ENCODE peak calls at places on chromosomes 12 and 14, in six cellular contexts. One of them, this sample, is unnamed.

GRCh38 chr14:51095854-51096823 is 1.2 kb upstream of the TRIM9 start:
- DNase-seq in HepG2: no peak
- DNase-seq in GM12878: no peak
- DNase-seq in K562: no peak
- DNase-seq in HCT116: no peak
- DNase-seq in H1: no peak
- DNase-seq in this sample: no peak

GRCh38 chr12:90729741-90730140 is 225.2 kb downstream of the CCER1 start:
- DNase-seq in HepG2: no peak
- DNase-seq in GM12878: no peak
- DNase-seq in K562: no peak
- DNase-seq in HCT116: peak; percentile 38
- DNase-seq in H1: no peak
- DNase-seq in this sample: no peak

GRCh38 chr14:73786942-73787759 is 64.5 kb upstream of the PTGR2 start:
- DNase-seq in HepG2: no peak
- DNase-seq in GM12878: no peak
- DNase-seq in K562: peak; percentile 56
- DNase-seq in HCT116: no peak
- DNase-seq in H1: peak; percentile 81
- DNase-seq in this sample: peak; percentile 64

GRCh38 chr14:22882529-22883190 is 362 bp upstream of the REM2 start:
- DNase-seq in HepG2: no peak
- DNase-seq in GM12878: no peak
- DNase-seq in K562: peak; percentile 83
- DNase-seq in HCT116: peak; percentile 39
- DNase-seq in H1: peak; percentile 64
- DNase-seq in this sample: peak; percentile 72

GRCh38 chr12:98997-99396 is 32.4 kb downstream of the IQSEC3 start:
- DNase-seq in HepG2: no peak
- DNase-seq in GM12878: no peak
- DNase-seq in K562: peak; percentile 11
- DNase-seq in HCT116: no peak
- DNase-seq in H1: peak; percentile 63
- DNase-seq in this sample: peak; percentile 39

GRCh38 chr12:62703011-62703380 is 232.0 kb downstream of the PPM1H start:
- DNase-seq in HepG2: no peak
- DNase-seq in GM12878: no peak
- DNase-seq in K562: no peak
- DNase-seq in HCT116: no peak
- DNase-seq in H1: no peak
- DNase-seq in this sample: no peak

GRCh38 chr14:54606178-54606577 is 39.2 kb downstream of the SAMD4A start:
- DNase-seq in HepG2: no peak
- DNase-seq in GM12878: no peak
- DNase-seq in K562: no peak
- DNase-seq in HCT116: no peak
- DNase-seq in H1: no peak
- DNase-seq in this sample: peak; percentile 28

GRCh38 chr12:6361834-6362233 is 13.5 kb downstream of the SCNN1A start:
- DNase-seq in HepG2: no peak
- DNase-seq in GM12878: no peak
- DNase-seq in K562: no peak
- DNase-seq in HCT116: no peak
- DNase-seq in H1: no peak
- DNase-seq in this sample: no peak

GRCh38 chr14:102878174-102878969 is 44.1 kb upstream of the AMN start:
- DNase-seq in HepG2: no peak
- DNase-seq in GM12878: no peak
- DNase-seq in K562: no peak
- DNase-seq in HCT116: no peak
- DNase-seq in H1: no peak
- DNase-seq in this sample: peak; percentile 38

GRCh38 chr12:93453633-93454032 is 11.9 kb upstream of the UBE2N start:
- DNase-seq in HepG2: no peak
- DNase-seq in GM12878: no peak
- DNase-seq in K562: no peak
- DNase-seq in HCT116: no peak
- DNase-seq in H1: no peak
- DNase-seq in this sample: no peak

GRCh38 chr12:89895101-89895500 is 186.5 kb upstream of the ATP2B1 start:
- DNase-seq in HepG2: no peak
- DNase-seq in GM12878: no peak
- DNase-seq in K562: no peak
- DNase-seq in HCT116: no peak
- DNase-seq in H1: no peak
- DNase-seq in this sample: no peak

GRCh38 chr12:126182619-126183236 is 1117.5 kb downstream of the AACS start:
- DNase-seq in HepG2: no peak
- DNase-seq in GM12878: no peak
- DNase-seq in K562: no peak
- DNase-seq in HCT116: no peak
- DNase-seq in H1: no peak
- DNase-seq in this sample: no peak

GRCh38 chr12:83818888-83819287 is 1093.7 kb downstream of the SLC6A15 start:
- DNase-seq in HepG2: no peak
- DNase-seq in GM12878: no peak
- DNase-seq in K562: no peak
- DNase-seq in HCT116: no peak
- DNase-seq in H1: no peak
- DNase-seq in this sample: no peak

GRCh38 chr14:57182760-57183503 is 85.8 kb downstream of the EXOC5 start:
- DNase-seq in HepG2: peak; percentile 15
- DNase-seq in GM12878: no peak
- DNase-seq in K562: peak; percentile 28
- DNase-seq in HCT116: peak; percentile 16
- DNase-seq in H1: no peak
- DNase-seq in this sample: peak; percentile 45

GRCh38 chr14:29442720-29443119 is 484.9 kb downstream of the PRKD1 start:
- DNase-seq in HepG2: no peak
- DNase-seq in GM12878: no peak
- DNase-seq in K562: no peak
- DNase-seq in HCT116: no peak
- DNase-seq in H1: no peak
- DNase-seq in this sample: no peak

GRCh38 chr12:124347805-124348658 is 53.1 kb downstream of the RFLNA start:
- DNase-seq in HepG2: peak; percentile 27
- DNase-seq in GM12878: no peak
- DNase-seq in K562: peak; percentile 12
- DNase-seq in HCT116: no peak
- DNase-seq in H1: peak; percentile 74
- DNase-seq in this sample: peak; percentile 29

GRCh38 chr14:78164226-78164853 is 5.8 kb upstream of the NRXN3 start:
- DNase-seq in HepG2: peak; percentile 15
- DNase-seq in GM12878: no peak
- DNase-seq in K562: peak; percentile 35
- DNase-seq in HCT116: peak; percentile 12
- DNase-seq in H1: peak; percentile 82
- DNase-seq in this sample: peak; percentile 83

GRCh38 chr12:76874027-76874426 is 4.8 kb downstream of the CSRP2 start:
- DNase-seq in HepG2: no peak
- DNase-seq in GM12878: no peak
- DNase-seq in K562: no peak
- DNase-seq in HCT116: no peak
- DNase-seq in H1: no peak
- DNase-seq in this sample: no peak

GRCh38 chr12:92036771-92037453 is 108.7 kb downstream of the BTG1 start:
- DNase-seq in HepG2: no peak
- DNase-seq in GM12878: no peak
- DNase-seq in K562: peak; percentile 24
- DNase-seq in HCT116: no peak
- DNase-seq in H1: no peak
- DNase-seq in this sample: no peak
- TF ChIP-seq ATF3 in HepG2: no peak
- TF ChIP-seq ATF3 in GM12878: no peak
- TF ChIP-seq ATF3 in K562: no peak
- TF ChIP-seq ATF3 in HCT116: no peak
- TF ChIP-seq ATF3 in H1: no peak
- TF ChIP-seq ATF3 in this sample: no peak

DNA sequence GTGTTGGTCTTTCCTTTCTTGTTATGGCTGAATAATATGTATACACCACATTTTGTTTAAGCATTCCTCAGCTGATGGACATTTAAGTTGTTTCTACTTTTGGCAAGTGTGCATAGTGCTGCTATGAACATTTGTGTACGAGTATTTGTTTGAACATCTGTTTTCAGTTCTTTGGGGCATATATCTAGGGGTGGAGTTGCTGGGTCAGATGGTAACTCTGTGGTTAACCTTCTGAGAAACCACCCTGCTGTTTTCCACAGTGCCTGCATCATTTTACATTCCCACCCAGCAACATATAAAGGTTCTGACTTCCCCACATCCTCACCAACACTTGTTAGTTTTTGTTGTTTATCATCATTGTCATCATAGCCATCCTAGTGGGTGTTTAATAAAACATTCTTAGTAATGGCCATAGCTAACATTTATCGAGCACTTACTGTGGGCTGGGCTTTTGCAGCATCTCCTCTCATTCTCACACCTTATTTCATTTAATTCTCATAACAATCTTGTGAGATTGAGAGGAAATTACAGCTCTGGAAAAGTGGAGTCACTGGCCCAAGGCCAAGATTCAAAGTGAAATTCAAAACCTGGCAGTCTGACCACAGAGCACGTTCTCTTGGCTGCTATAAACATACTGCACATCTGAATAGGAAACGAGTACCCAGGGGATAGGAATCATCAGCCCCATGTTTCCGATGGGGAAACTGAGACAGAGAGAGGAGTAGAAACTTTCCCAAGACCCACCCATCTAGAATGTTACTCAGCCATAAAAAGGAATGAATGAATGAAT is 193.6 kb downstream of the KSR2 start:
- DNase-seq in HepG2: no peak
- DNase-seq in GM12878: no peak
- DNase-seq in K562: no peak
- DNase-seq in HCT116: no peak
- DNase-seq in H1: no peak
- DNase-seq in this sample: no peak
- TF ChIP-seq ATF3 in HepG2: no peak
- TF ChIP-seq ATF3 in GM12878: no peak
- TF ChIP-seq ATF3 in K562: no peak
- TF ChIP-seq ATF3 in HCT116: no peak
- TF ChIP-seq ATF3 in H1: no peak
- TF ChIP-seq ATF3 in this sample: no peak

GRCh38 chr12:57753938-57754337 is 965 bp upstream of the MARCHF9 start:
- DNase-seq in HepG2: no peak
- DNase-seq in GM12878: no peak
- DNase-seq in K562: peak; percentile 68
- DNase-seq in HCT116: no peak
- DNase-seq in H1: no peak
- DNase-seq in this sample: no peak

GRCh38 chr12:57756406-57757341 is 1.8 kb downstream of the MARCHF9 start:
- DNase-seq in HepG2: no peak
- DNase-seq in GM12878: no peak
- DNase-seq in K562: peak; percentile 85
- DNase-seq in HCT116: no peak
- DNase-seq in H1: peak; percentile 88
- DNase-seq in this sample: peak; percentile 85

GRCh38 chr12:57755454-57756372 is 810 bp downstream of the MARCHF9 start:
- DNase-seq in HepG2: no peak
- DNase-seq in GM12878: no peak
- DNase-seq in K562: peak; percentile 44
- DNase-seq in HCT116: no peak
- DNase-seq in H1: peak; percentile 67
- DNase-seq in this sample: no peak

GRCh38 chr12:57754411-57755193 is at the start of gene MARCHF9:
- DNase-seq in HepG2: no peak
- DNase-seq in GM12878: no peak
- DNase-seq in K562: peak; percentile 89
- DNase-seq in HCT116: no peak
- DNase-seq in H1: peak; percentile 81
- DNase-seq in this sample: peak; percentile 77

GRCh38 chr12:57755194-57755453 is 221 bp downstream of the MARCHF9 start:
- DNase-seq in HepG2: no peak
- DNase-seq in GM12878: no peak
- DNase-seq in K562: no peak
- DNase-seq in HCT116: no peak
- DNase-seq in H1: no peak
- DNase-seq in this sample: no peak
- TF ChIP-seq ATF3 in HepG2: no peak
- TF ChIP-seq ATF3 in GM12878: no peak
- TF ChIP-seq ATF3 in K562: no peak
- TF ChIP-seq ATF3 in HCT116: no peak
- TF ChIP-seq ATF3 in H1: no peak
- TF ChIP-seq ATF3 in this sample: no peak

DNA sequence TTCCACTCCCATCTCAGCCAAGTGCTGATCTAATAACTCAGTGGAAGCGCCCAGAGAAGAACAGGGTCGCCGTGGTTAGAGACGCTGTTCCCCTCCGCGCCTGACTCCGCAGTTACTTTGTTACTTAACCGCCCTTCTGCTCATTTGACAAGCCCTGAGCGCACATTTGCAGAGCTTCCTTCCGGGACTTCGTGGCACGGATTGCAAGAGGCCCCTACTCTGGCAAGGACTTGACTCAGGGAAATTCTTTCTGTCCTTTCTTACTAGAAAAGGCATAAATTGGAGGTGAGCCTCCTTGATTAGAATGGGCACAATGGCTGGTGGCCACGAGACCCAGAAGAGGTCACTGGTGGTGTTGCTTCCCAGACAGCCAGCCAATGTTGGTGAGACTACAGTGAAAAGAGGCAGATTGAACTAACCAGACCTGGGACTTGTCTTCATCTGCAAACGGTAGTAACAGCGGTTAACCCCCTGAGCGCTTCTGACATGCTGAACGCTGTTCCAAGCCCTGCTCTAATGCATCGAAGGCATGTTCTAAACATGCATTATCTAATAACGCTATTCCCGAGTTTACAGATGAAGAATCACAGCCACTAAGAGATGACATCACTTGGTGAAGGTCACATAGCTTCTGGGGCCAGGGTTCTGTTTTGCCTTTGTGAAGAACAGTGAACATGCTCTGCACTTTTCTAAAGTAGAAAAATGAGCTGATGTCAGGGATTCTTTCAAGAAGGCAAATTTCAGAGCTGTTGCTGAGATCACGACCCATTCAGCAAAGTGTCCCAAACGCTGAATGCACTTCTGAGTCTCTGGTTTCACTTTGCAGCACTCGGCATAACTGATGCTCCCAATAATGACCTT is 55.8 kb downstream of the FOS start:
- DNase-seq in HepG2: no peak
- DNase-seq in GM12878: peak; percentile 28
- DNase-seq in K562: no peak
- DNase-seq in HCT116: no peak
- DNase-seq in H1: no peak
- DNase-seq in this sample: no peak
- TF ChIP-seq ATF3 in HepG2: no peak
- TF ChIP-seq ATF3 in GM12878: no peak
- TF ChIP-seq ATF3 in K562: peak; percentile 24
- TF ChIP-seq ATF3 in HCT116: no peak
- TF ChIP-seq ATF3 in H1: no peak
- TF ChIP-seq ATF3 in this sample: no peak